ENCODE peak calls at places on chromosomes 3 and 15, in six cellular contexts. Q is GM23338, A is breast epithelium, C is K562, K is transverse colon, U is stomach. Y is an unnamed sample.

GRCh38 chr3:104556372-104557078 is 810.2 kb upstream of the ALCAM start:
- DNase-seq in Q (peak; percentile 36), C (no peak), U (no peak), A (no peak), K (no peak), Y (no peak)

GRCh38 chr15:83871808-83872559 is 218.1 kb downstream of the ADAMTSL3 start:
- DNase-seq in U (no peak), K (no peak), C (peak; percentile 36), Q (no peak), A (no peak), Y (no peak)

GRCh38 chr3:187255314-187255713 is 36.2 kb downstream of the MASP1 start:
- DNase-seq in C (no peak), K (no peak), U (no peak), A (no peak), Q (no peak), Y (no peak)

GRCh38 chr3:134258761-134259347 is 8.2 kb upstream of the RYK start:
- DNase-seq in Q (no peak), K (no peak), A (no peak), U (no peak), C (no peak), Y (no peak)

GRCh38 chr3:196063456-196063855 is 18.4 kb downstream of the TFRC start:
- DNase-seq in Q (no peak), C (no peak), U (no peak), A (no peak), K (no peak), Y (no peak)

GRCh38 chr3:190122198-190122771 is 1.6 kb upstream of the P3H2 start:
- DNase-seq in U (no peak), A (no peak), Q (peak; percentile 19), K (no peak), C (no peak), Y (no peak)

GRCh38 chr3:52712291-52713212 is 6.6 kb downstream of the SPCS1 start:
- DNase-seq in K (no peak), C (no peak), U (no peak), Q (no peak), A (no peak), Y (no peak)

GRCh38 chr15:66007663-66008262 is 138.5 kb downstream of the RAB11A start:
- DNase-seq in Q (peak; percentile 57), U (no peak), K (no peak), C (no peak), A (no peak), Y (no peak)

GRCh38 chr3:101676219-101676764 is 640 bp downstream of the ZBTB11 start:
- DNase-seq in C (peak; percentile 93), U (peak; percentile 93), Q (peak; percentile 98), K (peak; percentile 96), A (peak; percentile 89), Y (peak; percentile 100)

GRCh38 chr15:38079236-38079635 is 144.8 kb downstream of the TMCO5A start:
- DNase-seq in Q (no peak), A (no peak), K (no peak), C (no peak), U (no peak), Y (no peak)

GRCh38 chr3:193593666-193594025 is 638 bp downstream of the OPA1 start:
- DNase-seq in Q (peak; percentile 35), U (no peak), C (peak; percentile 58), A (no peak), K (no peak), Y (no peak)

GRCh38 chr15:52124270-52124878 is 11.8 kb upstream of the BCL2L10 start:
- DNase-seq in C (no peak), K (no peak), Q (no peak), U (no peak), A (no peak), Y (no peak)

GRCh38 chr3:48034000-48034516 is 17.8 kb upstream of the MAP4 start:
- DNase-seq in A (no peak), C (no peak), U (no peak), K (no peak), Q (peak; percentile 54), Y (no peak)

GRCh38 chr3:177499779-177500423 is 302.6 kb upstream of the TBL1XR1 start:
- DNase-seq in C (no peak), A (no peak), Q (no peak), U (no peak), K (no peak), Y (no peak)

GRCh38 chr3:142053244-142053643 is 96.1 kb downstream of the TFDP2 start:
- DNase-seq in A (no peak), U (no peak), C (no peak), Q (no peak), K (no peak), Y (no peak)

GRCh38 chr3:158769519-158770253 is 32.2 kb upstream of the MFSD1 start:
- DNase-seq in A (no peak), K (no peak), U (no peak), Q (no peak), C (no peak), Y (no peak)

GRCh38 chr3:10026084-10026890 is at the start of gene FANCD2:
- DNase-seq in A (peak; percentile 86), U (peak; percentile 92), C (peak; percentile 96), K (peak; percentile 92), Q (peak; percentile 91), Y (peak; percentile 96)

GRCh38 chr15:31300208-31300661 is 26.4 kb upstream of the KLF13 start:
- DNase-seq in C (no peak), U (no peak), Q (no peak), K (no peak), A (peak; percentile 50), Y (no peak)

GRCh38 chr15:100889359-100890058 is 9.9 kb downstream of the ALDH1A3 start:
- DNase-seq in Q (peak; percentile 41), A (peak; percentile 63), U (no peak), C (no peak), K (peak; percentile 37), Y (peak; percentile 51)

GRCh38 chr3:165744025-165744424 is 93.2 kb downstream of the BCHE start:
- DNase-seq in C (no peak), Q (no peak), U (no peak), A (no peak), K (no peak), Y (no peak)

GRCh38 chr3:178382388-178383061 is 153.7 kb upstream of the KCNMB2 start:
- DNase-seq in A (no peak), K (no peak), Q (no peak), C (no peak), U (no peak), Y (no peak)

GRCh38 chr3:138323971-138324370 is 5.7 kb downstream of the NME9 start:
- DNase-seq in K (no peak), Q (no peak), A (no peak), C (no peak), U (no peak), Y (no peak)

GRCh38 chr3:177772908-177773557 is 575.8 kb upstream of the TBL1XR1 start:
- DNase-seq in K (no peak), U (no peak), C (no peak), A (no peak), Q (no peak), Y (no peak)

GRCh38 chr15:100765458-100766224 is 114.0 kb upstream of the ALDH1A3 start:
- DNase-seq in A (peak; percentile 45), K (no peak), U (no peak), Q (no peak), C (no peak), Y (peak; percentile 57)

GRCh38 chr3:117527346-117527745 is 817.8 kb downstream of the TUSC7 start:
- DNase-seq in K (no peak), C (no peak), A (no peak), Q (no peak), U (no peak), Y (no peak)

GRCh38 chr3:149393355-149394165 is 16.1 kb upstream of the TM4SF1 start:
- DNase-seq in U (peak; percentile 84), A (peak; percentile 69), C (peak; percentile 61), K (peak; percentile 71), Q (peak; percentile 88), Y (peak; percentile 85)

GRCh38 chr3:197874064-197874463 is 75.9 kb upstream of the RPL35A start:
- DNase-seq in C (no peak), U (no peak), K (no peak), Q (no peak), A (no peak), Y (no peak)

GRCh38 chr3:179286331-179286730 is 35.4 kb upstream of the KCNMB3 start:
- DNase-seq in K (no peak), Q (no peak), A (no peak), U (no peak), C (no peak), Y (no peak)

GRCh38 chr3:170982733-170983132 is 43.8 kb downstream of the SLC2A2 start:
- DNase-seq in U (no peak), Q (no peak), A (no peak), K (no peak), C (no peak), Y (no peak)
- TF ChIP-seq CTCF in U (no peak), Q (no peak), A (no peak), K (no peak), C (no peak), Y (no peak)

GRCh38 chr15:45869034-45869668 is 234.3 kb downstream of the SQOR start:
- DNase-seq in A (no peak), U (no peak), C (no peak), Q (no peak), K (no peak), Y (no peak)
- H3K27ac ChIP-seq in A (no peak overlapping the region), U (no peak overlapping the region), C (no peak overlapping the region), Q (no peak overlapping the region), K (no peak overlapping the region), Y (no peak overlapping the region)

DNA sequence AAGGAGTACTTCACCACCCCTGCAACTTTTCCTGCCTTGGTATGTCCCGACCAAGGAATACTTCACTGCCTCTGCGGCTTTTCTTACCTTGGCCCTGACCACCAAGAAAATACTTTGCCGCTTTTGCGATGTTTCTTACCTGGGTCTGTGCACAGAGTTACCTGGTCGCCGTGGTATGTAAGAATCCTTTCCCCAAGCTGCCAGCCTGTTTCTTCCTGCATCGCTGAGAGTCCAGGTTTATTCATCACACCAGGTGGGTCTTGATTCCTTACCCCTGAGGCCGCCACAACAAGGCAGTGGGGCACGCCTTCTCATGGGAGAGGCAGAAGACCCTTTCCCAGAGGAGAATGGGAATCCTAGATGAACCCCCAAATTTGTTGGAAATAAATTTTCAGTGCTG is 511.3 kb downstream of the EDEM1 start:
- DNase-seq in U (no peak), K (no peak), A (no peak), Q (no peak), C (no peak), Y (no peak)
- TF ChIP-seq POLR2AphosphoS5 in U (no peak), K (no peak), A (no peak), Q (no peak), C (no peak), Y (no peak)

GRCh38 chr15:46682969-46683791 is 1034.1 kb upstream of the SEMA6D start:
- DNase-seq in K (peak; percentile 42), A (no peak), Q (no peak), C (no peak), U (no peak), Y (no peak)
- TF ChIP-seq CTCF in K (no peak), A (no peak), Q (no peak), C (no peak), U (no peak), Y (no peak)

DNA sequence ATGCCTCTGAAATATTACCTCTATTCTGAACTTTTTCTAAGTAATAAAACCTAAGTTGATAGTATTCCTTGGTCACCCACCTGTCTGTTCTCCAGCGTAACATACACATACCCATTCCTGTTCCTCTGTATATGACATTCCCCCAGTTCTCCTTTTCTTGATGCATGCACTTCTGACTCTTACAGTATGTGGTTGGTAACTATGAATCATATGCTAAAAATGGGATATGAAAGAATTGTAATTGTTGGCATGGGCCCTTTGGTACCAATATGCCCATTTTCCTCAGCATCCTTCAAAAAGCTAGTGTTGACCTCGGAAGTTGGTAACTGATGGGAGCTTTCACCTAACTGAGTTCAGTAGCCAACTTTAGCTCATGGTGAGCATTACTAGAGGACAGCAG is 171.1 kb downstream of the KLHL25 start:
- DNase-seq in Q (no peak), U (no peak), K (no peak), C (no peak), A (no peak), Y (no peak)
- H3K27ac ChIP-seq in Q (no peak overlapping the region), U (peak overlapping the region; percentile 78), K (peak overlapping the region; percentile 85), C (no peak overlapping the region), A (peak overlapping the region; percentile 74), Y (peak overlapping the region; percentile 83)

GRCh38 chr15:48565560-48566482 is 79.7 kb downstream of the FBN1 start:
- DNase-seq in Q (no peak), U (no peak), A (no peak), K (no peak), C (no peak), Y (no peak)
- TF ChIP-seq POLR2AphosphoS5 in Q (no peak), U (peak; percentile 21), A (no peak), K (no peak), C (no peak), Y (no peak)

Y was measured in spleen.